ENCODE peak calls at places on chromosomes 4 and X, in four cellular contexts. B is GM23338, C is hepatocyte, J is PC-3. X is an unnamed sample. For H3K4me1, the result is how much of the 10 kb centered on the place peaks cover.

GRCh38 chr4:116585240-116585639 is 500.1 kb downstream of the TRAM1L1 start:
- DNase-seq in B (no peak), C (no peak), J (no peak), X (peak)

GRCh38 chrX:134396174-134396573 is 63.8 kb upstream of the HPRT1 start:
- DNase-seq in B (peak), C (no peak), J (peak), X (peak)

GRCh38 chr4:10480616-10481015 is 23.4 kb upstream of the ZNF518B start:
- DNase-seq in B (no peak), C (no peak), J (no peak), X (no peak)

GRCh38 chr4:106046083-106046482 is 150.8 kb downstream of the NPNT start:
- DNase-seq in B (no peak), C (no peak), J (no peak), X (no peak)

GRCh38 chr4:95729596-95729995 is 110.3 kb upstream of the PDHA2 start:
- DNase-seq in B (peak), C (no peak), J (no peak), X (peak)

GRCh38 chr4:145044341-145044740 is 53.7 kb downstream of the ANAPC10 start:
- DNase-seq in B (no peak), C (no peak), J (no peak), X (no peak)

GRCh38 chr4:71132486-71132885 is 139.0 kb downstream of the DCK start:
- DNase-seq in B (no peak), C (no peak), J (no peak), X (no peak)

GRCh38 chrX:111244238-111244750 is 26.0 kb downstream of the CAPN6 start:
- DNase-seq in B (peak), C (peak), J (peak), X (peak)

GRCh38 chr4:114326358-114326757 is 272.2 kb upstream of the UGT8 start:
- DNase-seq in B (no peak), C (no peak), J (no peak), X (no peak)

GRCh38 chr4:1414831-1415680 is 8.8 kb upstream of the NKX1-1 start:
- DNase-seq in B (peak), C (peak), J (no peak), X (no peak)

GRCh38 chrX:102846544-102847236 is 90.4 kb upstream of the RAB40AL start:
- DNase-seq in B (no peak), C (no peak), J (peak), X (no peak)

GRCh38 chrX:9542106-9542764 is 77.4 kb downstream of the TBL1X start:
- DNase-seq in B (no peak), C (no peak), J (no peak), X (no peak)

GRCh38 chr4:128812360-128812958 is 3.0 kb downstream of the JADE1 start:
- DNase-seq in B (peak), C (peak), J (peak), X (no peak)

GRCh38 chrX:119359618-119360382 is 39.3 kb upstream of the SLC25A43 start:
- DNase-seq in B (no peak), C (no peak), J (no peak), X (no peak)

GRCh38 chrX:27915617-27916016 is 65.6 kb downstream of the DCAF8L1 start:
- DNase-seq in B (no peak), C (no peak), J (peak), X (peak)

GRCh38 chrX:91434351-91435168 is at the start of gene PABPC5:
- DNase-seq in B (peak), C (peak), J (peak), X (peak)

GRCh38 chrX:2185341-2186082 is 315.3 kb downstream of the DHRSX start:
- DNase-seq in B (no peak), C (no peak), J (no peak), X (peak)

GRCh38 chr4:45120163-45120562 is 393.8 kb upstream of the GNPDA2 start:
- DNase-seq in B (no peak), C (peak), J (no peak), X (no peak)

GRCh38 chr4:80897537-80898303 is 132.8 kb upstream of the BMP3 start:
- DNase-seq in B (no peak), C (no peak), J (no peak), X (no peak)

GRCh38 chr4:168432419-168433146 is 47.7 kb downstream of the DDX60L start:
- DNase-seq in B (no peak), C (no peak), J (peak), X (no peak)

GRCh38 chr4:160202802-160203201 is 1099.9 kb downstream of the RAPGEF2 start:
- DNase-seq in B (no peak), C (no peak), J (peak), X (no peak)

GRCh38 chr4:113524096-113524495 is 237.4 kb downstream of the CAMK2D start:
- DNase-seq in B (no peak), C (no peak), J (no peak), X (no peak)

GRCh38 chr4:184165291-184165690 is 52.4 kb downstream of the ENPP6 start:
- DNase-seq in B (peak), C (peak), J (peak), X (no peak)

GRCh38 chr4:8296491-8296890 is 26.9 kb downstream of the HTRA3 start:
- DNase-seq in B (no peak), C (no peak), J (no peak), X (no peak)

GRCh38 chr4:24802648-24803047 is 7.3 kb downstream of the SOD3 start:
- DNase-seq in B (no peak), C (no peak), J (no peak), X (no peak)

GRCh38 chr4:54056360-54056759 is 8.0 kb downstream of the CHIC2 start:
- DNase-seq in B (no peak), C (no peak), J (no peak), X (no peak)

GRCh38 chr4:54054501-54054900 is 9.9 kb downstream of the CHIC2 start:
- DNase-seq in B (no peak), C (no peak), J (no peak), X (no peak)

GRCh38 chr4:54061067-54061466 is 3.3 kb downstream of the CHIC2 start:
- DNase-seq in B (no peak), C (no peak), J (no peak), X (no peak)

GRCh38 chr4:54055494-54055893 is 8.9 kb downstream of the CHIC2 start:
- DNase-seq in B (no peak), C (no peak), J (no peak), X (no peak)

GRCh38 chr4:54058171-54058570 is 6.2 kb downstream of the CHIC2 start:
- DNase-seq in B (no peak), C (no peak), J (no peak), X (no peak)
- H3K4me1 ChIP-seq in B (under half), C (under half), J (under half), X (under half)

GRCh38 chrX:124212622-124213021 is 119.8 kb upstream of the TEX13D start:
- DNase-seq in B (no peak), C (no peak), J (no peak), X (no peak)

GRCh38 chrX:124215786-124216185 is 116.7 kb upstream of the TEX13D start:
- DNase-seq in B (no peak), C (no peak), J (no peak), X (no peak)

GRCh38 chrX:124217289-124218251 is 114.9 kb upstream of the TEX13D start:
- DNase-seq in B (peak), C (no peak), J (peak), X (peak)

GRCh38 chrX:124211312-124211942 is 121.0 kb upstream of the TEX13D start:
- DNase-seq in B (peak), C (peak), J (peak), X (peak)

DNA sequence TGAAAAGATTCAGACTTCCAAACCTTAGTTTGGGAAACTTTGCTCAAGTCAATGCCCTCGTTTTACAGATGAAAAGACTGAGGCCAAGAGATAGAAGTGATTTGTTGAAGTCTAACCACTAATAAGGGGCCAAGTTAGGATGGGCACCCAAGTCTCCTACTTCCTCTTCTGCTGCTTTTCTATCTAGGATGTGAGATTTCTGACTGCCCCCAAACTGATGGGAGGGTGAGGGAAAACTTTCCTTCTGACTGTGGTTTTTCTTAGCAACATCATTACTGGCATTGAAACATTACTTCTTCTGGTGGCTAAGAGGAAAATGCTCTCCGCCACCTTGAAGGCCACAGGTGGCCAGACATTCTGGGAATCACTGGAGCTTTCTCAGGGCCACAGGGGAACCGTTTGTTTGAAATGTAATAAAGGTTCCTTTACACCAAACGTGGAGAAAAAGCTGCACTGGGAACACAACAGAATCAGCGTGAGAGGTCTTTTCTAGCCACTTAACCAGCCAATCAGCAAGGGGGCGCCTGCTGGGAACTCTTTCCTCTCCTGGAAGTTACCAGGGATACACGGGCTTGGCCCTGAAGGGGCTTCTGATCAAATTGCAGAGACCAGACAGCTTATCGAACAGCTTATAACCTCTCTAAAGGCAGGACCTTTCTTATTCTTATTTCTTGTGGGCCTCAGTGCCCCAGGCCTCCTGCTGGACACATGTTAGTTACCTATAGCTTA is 115.9 kb upstream of the TEX13D start:
- DNase-seq in B (peak), C (no peak), J (no peak), X (peak)
- TF ChIP-seq EZH2 in B (no peak), C (no peak), J (no peak), X (no peak)

GRCh38 chr4:23337292-23337691 is 552.6 kb downstream of the PPARGC1A start:
- DNase-seq in B (peak), C (peak), J (peak), X (no peak)
- TF ChIP-seq CTCF in B (peak), C (peak), J (peak), X (no peak)

GRCh38 chr4:152806492-152807125 is 26.9 kb downstream of the ARFIP1 start:
- DNase-seq in B (no peak), C (no peak), J (no peak), X (no peak)

GRCh38 chr4:152805071-152805650 is 25.4 kb downstream of the ARFIP1 start:
- DNase-seq in B (no peak), C (no peak), J (no peak), X (no peak)

GRCh38 chr4:152805818-152806217 is 26.1 kb downstream of the ARFIP1 start:
- DNase-seq in B (no peak), C (no peak), J (peak), X (no peak)

GRCh38 chr4:152808670-152809069 is 28.9 kb downstream of the ARFIP1 start:
- DNase-seq in B (peak), C (no peak), J (no peak), X (no peak)

GRCh38 chr4:152807294-152807829 is 27.6 kb downstream of the ARFIP1 start:
- DNase-seq in B (no peak), C (no peak), J (peak), X (peak)
- H3K4me1 ChIP-seq in B (under half), C (under half), J (under half), X (under half)

GRCh38 chr4:153789741-153790651 is 1.1 kb upstream of the SFRP2 start:
- DNase-seq in B (peak), C (no peak), J (no peak), X (no peak)
- TF ChIP-seq EZH2 in B (no peak), C (no peak), J (no peak), X (no peak)

DNA sequence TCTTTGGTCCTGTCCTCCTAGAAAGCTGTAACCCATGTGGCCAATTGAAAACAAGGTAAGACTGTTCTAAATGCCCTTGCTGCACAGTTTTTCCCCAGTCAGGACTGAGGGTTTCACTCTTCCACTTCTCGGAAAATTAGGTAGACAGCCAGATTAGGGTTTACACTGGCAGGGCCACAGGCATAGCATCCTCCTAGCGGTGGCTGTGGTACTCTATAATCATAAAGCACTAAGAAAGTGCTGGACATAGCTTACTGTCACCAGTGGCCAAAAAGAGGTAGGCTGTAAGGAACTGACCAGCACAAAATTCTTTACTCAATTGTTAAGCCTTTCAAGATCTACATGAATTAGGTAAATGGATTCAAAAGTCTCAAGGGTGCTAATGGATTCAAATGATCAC is 11.6 kb upstream of the USP46 start:
- DNase-seq in B (no peak), C (no peak), J (no peak), X (no peak)
- TF ChIP-seq CTCF in B (peak), C (no peak), J (peak), X (no peak)

GRCh38 chr4:124146071-124146470 is 566.5 kb downstream of the ANKRD50 start:
- DNase-seq in B (no peak), C (no peak), J (no peak), X (no peak)

GRCh38 chr4:124139044-124139443 is 573.5 kb downstream of the ANKRD50 start:
- DNase-seq in B (no peak), C (no peak), J (no peak), X (no peak)

GRCh38 chr4:124143632-124144031 is 568.9 kb downstream of the ANKRD50 start:
- DNase-seq in B (no peak), C (no peak), J (no peak), X (no peak)

DNA sequence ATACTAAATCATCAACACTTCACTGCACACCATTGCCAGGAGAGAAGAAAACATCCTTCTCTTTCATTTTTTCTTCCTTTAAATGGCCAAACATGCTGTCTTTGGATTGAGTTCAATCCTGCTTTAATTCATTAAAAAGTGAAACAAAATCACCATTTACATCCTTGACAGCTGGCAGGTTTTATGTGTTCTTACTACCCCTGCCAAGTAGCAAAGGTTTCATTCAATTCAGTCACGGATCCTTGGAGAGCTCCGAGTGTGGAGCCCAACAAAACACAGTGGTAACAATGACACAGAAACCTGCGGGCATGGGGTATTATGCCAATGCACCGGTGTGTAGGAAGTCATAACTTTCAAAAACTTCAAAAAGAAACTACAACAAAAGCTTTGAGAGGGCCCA is 568.2 kb downstream of the ANKRD50 start:
- DNase-seq in B (no peak), C (no peak), J (no peak), X (peak)
- H3K4me1 ChIP-seq in B (under half), C (under half), J (under half), X (under half)

DNA sequence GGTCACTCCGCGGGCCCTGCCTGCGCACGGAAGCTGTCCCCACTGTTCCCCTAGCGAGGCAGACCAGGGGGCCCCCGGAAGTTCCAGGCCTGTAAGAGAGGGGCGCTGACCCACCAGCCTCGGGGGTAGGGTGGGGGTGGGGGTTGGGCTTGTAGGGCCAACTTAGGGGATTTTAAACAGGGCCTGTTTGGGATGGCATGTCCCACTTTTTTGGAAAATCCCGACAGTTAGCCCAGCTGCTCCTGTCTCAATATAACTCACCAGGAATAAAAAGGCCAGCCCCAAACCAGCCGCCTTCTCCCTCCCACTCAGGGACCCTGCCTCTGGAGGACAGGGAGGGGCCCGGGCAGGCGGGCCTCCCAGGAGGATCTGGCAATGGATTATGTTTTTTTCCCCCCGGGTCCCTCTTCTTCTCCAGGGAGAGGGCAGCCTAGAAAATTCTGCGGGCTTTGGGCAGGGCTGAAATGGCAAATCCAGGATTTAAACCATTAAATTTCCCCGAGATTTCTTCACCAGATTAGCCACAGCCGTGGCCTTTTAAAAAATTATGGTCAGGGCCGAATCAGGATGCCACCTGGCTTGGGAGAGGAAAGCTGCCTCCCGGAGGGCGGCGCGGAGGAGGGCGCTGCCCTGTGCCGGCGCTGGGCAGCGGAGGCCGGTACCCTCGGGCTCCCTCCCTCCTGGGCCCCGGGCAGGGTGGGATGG is 959 bp downstream of the PPP2R2C start:
- DNase-seq in B (peak), C (no peak), J (no peak), X (no peak)
- TF ChIP-seq EZH2 in B (peak), C (peak), J (no peak), X (peak)

GRCh38 chr4:133147922-133148689 is 988 bp upstream of the PCDH10 start:
- DNase-seq in B (peak), C (peak), J (peak), X (peak)
- TF ChIP-seq CTCF in B (peak), C (no peak), J (no peak), X (peak)

GRCh38 chr4:6932918-6933317 is 23.3 kb downstream of the TBC1D14 start:
- DNase-seq in B (no peak), C (no peak), J (no peak), X (no peak)

GRCh38 chr4:6929339-6929734 is 19.7 kb downstream of the TBC1D14 start:
- DNase-seq in B (no peak), C (no peak), J (no peak), X (no peak)

GRCh38 chr4:6928067-6928466 is 18.4 kb downstream of the TBC1D14 start:
- DNase-seq in B (no peak), C (no peak), J (no peak), X (no peak)

GRCh38 chr4:6932475-6932874 is 22.8 kb downstream of the TBC1D14 start:
- DNase-seq in B (no peak), C (no peak), J (no peak), X (no peak)

DNA sequence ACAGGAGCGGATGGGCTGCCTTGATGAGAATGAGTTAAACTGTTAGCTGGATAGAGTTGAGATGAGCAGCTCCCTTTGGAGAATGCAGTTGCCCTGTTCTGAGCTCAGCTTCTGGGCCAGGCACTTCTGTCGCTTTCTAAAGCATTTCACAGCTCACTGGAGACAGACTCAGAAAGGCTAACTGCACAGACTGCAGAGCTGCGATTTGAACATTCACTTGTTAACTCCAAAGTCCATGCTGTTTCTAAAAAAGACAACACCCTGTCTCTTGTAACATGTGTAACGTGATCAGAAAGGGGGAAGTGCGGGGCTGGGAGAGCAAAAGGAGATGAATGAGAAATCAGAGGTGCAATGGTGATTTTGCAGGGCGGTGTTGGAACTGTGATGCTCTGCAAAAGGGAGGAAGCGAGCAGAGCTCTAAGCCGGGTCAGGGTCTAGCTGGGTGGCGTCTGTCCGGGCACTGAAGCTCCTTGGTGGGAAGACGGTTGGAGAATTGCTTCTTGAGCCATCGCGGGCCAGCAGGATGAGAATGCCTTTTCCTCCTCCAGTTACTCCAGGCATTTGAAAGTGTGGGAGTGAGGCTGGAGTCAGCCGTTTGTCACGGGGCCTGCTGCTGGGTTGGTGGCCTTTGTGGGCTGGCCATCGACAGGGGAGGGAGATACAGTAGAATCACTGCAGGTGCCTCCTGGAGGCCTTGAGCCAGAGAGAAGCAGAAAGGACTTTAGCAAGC is 20.3 kb downstream of the TBC1D14 start:
- DNase-seq in B (no peak), C (no peak), J (no peak), X (no peak)
- H3K4me1 ChIP-seq in B (under half), C (under half), J (under half), X (under half)